ENCODE peak calls at places on chromosomes 7 and 10, in ten cellular contexts. One of them, this sample, is unnamed.

GRCh38 chr10:70649526-70649925 is 22.8 kb upstream of the ADAMTS14 start:
- DNase-seq in prostate gland: no peak
- DNase-seq in hepatocyte: no peak
- DNase-seq in AG09309: no peak
- DNase-seq in GM12865: no peak
- DNase-seq in IMR-90: peak
- DNase-seq in epithelial cell of esophagus: peak
- DNase-seq in fibroblast of lung: peak
- DNase-seq in tibial nerve: no peak
- DNase-seq in GM12864: no peak
- DNase-seq in this sample: peak

GRCh38 chr10:113957013-113957412 is 86.7 kb upstream of the ADRB1 start:
- DNase-seq in prostate gland: peak
- DNase-seq in hepatocyte: peak
- DNase-seq in AG09309: peak
- DNase-seq in GM12865: no peak
- DNase-seq in IMR-90: peak
- DNase-seq in epithelial cell of esophagus: peak
- DNase-seq in fibroblast of lung: peak
- DNase-seq in tibial nerve: no peak
- DNase-seq in GM12864: no peak
- DNase-seq in this sample: peak

GRCh38 chr7:43570688-43571365 is 12.1 kb upstream of the STK17A start:
- DNase-seq in prostate gland: no peak
- DNase-seq in hepatocyte: no peak
- DNase-seq in AG09309: no peak
- DNase-seq in GM12865: peak
- DNase-seq in IMR-90: no peak
- DNase-seq in epithelial cell of esophagus: peak
- DNase-seq in fibroblast of lung: peak
- DNase-seq in tibial nerve: no peak
- DNase-seq in GM12864: peak
- DNase-seq in this sample: peak

GRCh38 chr10:93947055-93947454 is 46.7 kb upstream of the PLCE1 start:
- DNase-seq in prostate gland: no peak
- DNase-seq in hepatocyte: peak
- DNase-seq in AG09309: peak
- DNase-seq in GM12865: no peak
- DNase-seq in IMR-90: peak
- DNase-seq in epithelial cell of esophagus: peak
- DNase-seq in fibroblast of lung: peak
- DNase-seq in tibial nerve: no peak
- DNase-seq in GM12864: no peak
- DNase-seq in this sample: peak

GRCh38 chr7:149662591-149663095 is 110.7 kb downstream of the ZNF467 start:
- DNase-seq in prostate gland: peak
- DNase-seq in hepatocyte: peak
- DNase-seq in AG09309: no peak
- DNase-seq in GM12865: peak
- DNase-seq in IMR-90: peak
- DNase-seq in epithelial cell of esophagus: peak
- DNase-seq in fibroblast of lung: peak
- DNase-seq in tibial nerve: peak
- DNase-seq in GM12864: peak
- DNase-seq in this sample: peak

GRCh38 chr10:112202561-112203241 is 19.1 kb upstream of the GPAM start:
- DNase-seq in prostate gland: no peak
- DNase-seq in hepatocyte: no peak
- DNase-seq in AG09309: no peak
- DNase-seq in GM12865: peak
- DNase-seq in IMR-90: peak
- DNase-seq in epithelial cell of esophagus: peak
- DNase-seq in fibroblast of lung: peak
- DNase-seq in tibial nerve: no peak
- DNase-seq in GM12864: no peak
- DNase-seq in this sample: no peak

GRCh38 chr7:1019789-1020610 is 24.3 kb upstream of the GPR146 start:
- DNase-seq in prostate gland: no peak
- DNase-seq in hepatocyte: no peak
- DNase-seq in AG09309: no peak
- DNase-seq in GM12865: no peak
- DNase-seq in IMR-90: no peak
- DNase-seq in epithelial cell of esophagus: no peak
- DNase-seq in fibroblast of lung: no peak
- DNase-seq in tibial nerve: no peak
- DNase-seq in GM12864: no peak
- DNase-seq in this sample: no peak

GRCh38 chr7:155316427-155317113 is 18.9 kb downstream of the INSIG1 start:
- DNase-seq in prostate gland: no peak
- DNase-seq in hepatocyte: peak
- DNase-seq in AG09309: no peak
- DNase-seq in GM12865: peak
- DNase-seq in IMR-90: no peak
- DNase-seq in epithelial cell of esophagus: no peak
- DNase-seq in fibroblast of lung: no peak
- DNase-seq in tibial nerve: no peak
- DNase-seq in GM12864: no peak
- DNase-seq in this sample: no peak

GRCh38 chr10:43692051-43692825 is 43.6 kb upstream of the ZNF32 start:
- DNase-seq in prostate gland: no peak
- DNase-seq in hepatocyte: no peak
- DNase-seq in AG09309: peak
- DNase-seq in GM12865: no peak
- DNase-seq in IMR-90: peak
- DNase-seq in epithelial cell of esophagus: no peak
- DNase-seq in fibroblast of lung: peak
- DNase-seq in tibial nerve: peak
- DNase-seq in GM12864: no peak
- DNase-seq in this sample: no peak

GRCh38 chr10:71757450-71757918 is 15.8 kb downstream of the VSIR start:
- DNase-seq in prostate gland: no peak
- DNase-seq in hepatocyte: no peak
- DNase-seq in AG09309: no peak
- DNase-seq in GM12865: no peak
- DNase-seq in IMR-90: no peak
- DNase-seq in epithelial cell of esophagus: peak
- DNase-seq in fibroblast of lung: peak
- DNase-seq in tibial nerve: no peak
- DNase-seq in GM12864: no peak
- DNase-seq in this sample: no peak

GRCh38 chr10:131043039-131043691 is 268.4 kb downstream of the TCERG1L start:
- DNase-seq in prostate gland: no peak
- DNase-seq in hepatocyte: no peak
- DNase-seq in AG09309: no peak
- DNase-seq in GM12865: no peak
- DNase-seq in IMR-90: no peak
- DNase-seq in epithelial cell of esophagus: no peak
- DNase-seq in fibroblast of lung: no peak
- DNase-seq in tibial nerve: no peak
- DNase-seq in GM12864: no peak
- DNase-seq in this sample: no peak

GRCh38 chr7:46071601-46072000 is 150.5 kb upstream of the IGFBP3 start:
- DNase-seq in prostate gland: no peak
- DNase-seq in hepatocyte: no peak
- DNase-seq in AG09309: peak
- DNase-seq in GM12865: no peak
- DNase-seq in IMR-90: peak
- DNase-seq in epithelial cell of esophagus: peak
- DNase-seq in fibroblast of lung: peak
- DNase-seq in tibial nerve: no peak
- DNase-seq in GM12864: no peak
- DNase-seq in this sample: peak

GRCh38 chr10:49161411-49161997 is 26.7 kb downstream of the TMEM273 start:
- DNase-seq in prostate gland: no peak
- DNase-seq in hepatocyte: peak
- DNase-seq in AG09309: no peak
- DNase-seq in GM12865: no peak
- DNase-seq in IMR-90: peak
- DNase-seq in epithelial cell of esophagus: peak
- DNase-seq in fibroblast of lung: peak
- DNase-seq in tibial nerve: no peak
- DNase-seq in GM12864: no peak
- DNase-seq in this sample: peak

GRCh38 chr10:120583424-120584108 is 126.5 kb downstream of the PLPP4 start:
- DNase-seq in prostate gland: no peak
- DNase-seq in hepatocyte: no peak
- DNase-seq in AG09309: no peak
- DNase-seq in GM12865: no peak
- DNase-seq in IMR-90: no peak
- DNase-seq in epithelial cell of esophagus: no peak
- DNase-seq in fibroblast of lung: no peak
- DNase-seq in tibial nerve: no peak
- DNase-seq in GM12864: no peak
- DNase-seq in this sample: no peak

GRCh38 chr7:117830422-117830954 is 42.8 kb downstream of the CTTNBP2 start:
- DNase-seq in prostate gland: peak
- DNase-seq in hepatocyte: no peak
- DNase-seq in AG09309: no peak
- DNase-seq in GM12865: no peak
- DNase-seq in IMR-90: no peak
- DNase-seq in epithelial cell of esophagus: no peak
- DNase-seq in fibroblast of lung: no peak
- DNase-seq in tibial nerve: peak
- DNase-seq in GM12864: no peak
- DNase-seq in this sample: no peak

GRCh38 chr10:97887399-97887798 is 37.8 kb downstream of the GOLGA7B start:
- DNase-seq in prostate gland: no peak
- DNase-seq in hepatocyte: no peak
- DNase-seq in AG09309: no peak
- DNase-seq in GM12865: no peak
- DNase-seq in IMR-90: no peak
- DNase-seq in epithelial cell of esophagus: no peak
- DNase-seq in fibroblast of lung: no peak
- DNase-seq in tibial nerve: no peak
- DNase-seq in GM12864: no peak
- DNase-seq in this sample: no peak

GRCh38 chr7:372939-373791 is 83.2 kb downstream of the FOXL3 start:
- DNase-seq in prostate gland: no peak
- DNase-seq in hepatocyte: peak
- DNase-seq in AG09309: no peak
- DNase-seq in GM12865: no peak
- DNase-seq in IMR-90: no peak
- DNase-seq in epithelial cell of esophagus: no peak
- DNase-seq in fibroblast of lung: peak
- DNase-seq in tibial nerve: no peak
- DNase-seq in GM12864: no peak
- DNase-seq in this sample: no peak

GRCh38 chr7:74233655-74234280 is 20.4 kb downstream of the RFC2 start:
- DNase-seq in prostate gland: no peak
- DNase-seq in hepatocyte: peak
- DNase-seq in AG09309: no peak
- DNase-seq in GM12865: no peak
- DNase-seq in IMR-90: peak
- DNase-seq in epithelial cell of esophagus: no peak
- DNase-seq in fibroblast of lung: peak
- DNase-seq in tibial nerve: no peak
- DNase-seq in GM12864: no peak
- DNase-seq in this sample: peak

DNA sequence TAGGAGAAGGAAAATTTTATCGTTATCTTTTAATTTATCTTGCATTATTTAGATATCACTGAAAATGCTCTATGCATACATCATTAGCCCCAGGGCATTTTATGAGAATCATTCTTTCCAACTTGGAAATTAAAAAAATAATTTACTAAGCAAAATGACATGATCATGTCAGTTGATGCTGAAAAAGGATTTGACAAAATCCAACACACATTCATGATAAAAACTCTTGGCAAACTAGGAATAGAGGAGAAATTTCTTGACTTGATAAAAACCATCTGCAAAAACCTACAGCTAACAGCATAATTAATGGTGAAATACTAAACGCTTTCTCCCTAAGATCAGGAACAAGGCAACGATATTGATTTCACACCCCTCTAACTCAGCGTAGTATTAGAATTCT is 40.2 kb upstream of the RSU1 start:
- DNase-seq in prostate gland: no peak
- DNase-seq in hepatocyte: no peak
- DNase-seq in AG09309: no peak
- DNase-seq in GM12865: no peak
- DNase-seq in IMR-90: no peak
- DNase-seq in epithelial cell of esophagus: no peak
- DNase-seq in fibroblast of lung: no peak
- DNase-seq in tibial nerve: no peak
- DNase-seq in GM12864: no peak
- DNase-seq in this sample: no peak
- TF ChIP-seq CTCF in prostate gland: no peak
- TF ChIP-seq CTCF in hepatocyte: no peak
- TF ChIP-seq CTCF in AG09309: no peak
- TF ChIP-seq CTCF in GM12865: no peak
- TF ChIP-seq CTCF in IMR-90: no peak
- TF ChIP-seq CTCF in epithelial cell of esophagus: no peak
- TF ChIP-seq CTCF in fibroblast of lung: no peak
- TF ChIP-seq CTCF in tibial nerve: no peak
- TF ChIP-seq CTCF in GM12864: no peak
- TF ChIP-seq CTCF in this sample: no peak

GRCh38 chr10:11104772-11105675 is 87.4 kb downstream of the CELF2 start:
- DNase-seq in prostate gland: no peak
- DNase-seq in hepatocyte: no peak
- DNase-seq in AG09309: no peak
- DNase-seq in GM12865: peak
- DNase-seq in IMR-90: no peak
- DNase-seq in epithelial cell of esophagus: no peak
- DNase-seq in fibroblast of lung: no peak
- DNase-seq in tibial nerve: no peak
- DNase-seq in GM12864: no peak
- DNase-seq in this sample: no peak
- H3K4me3 ChIP-seq in prostate gland: no peak
- H3K4me3 ChIP-seq in hepatocyte: no peak
- H3K4me3 ChIP-seq in AG09309: no peak
- H3K4me3 ChIP-seq in GM12865: no peak
- H3K4me3 ChIP-seq in IMR-90: no peak
- H3K4me3 ChIP-seq in epithelial cell of esophagus: no peak
- H3K4me3 ChIP-seq in fibroblast of lung: no peak
- H3K4me3 ChIP-seq in tibial nerve: no peak
- H3K4me3 ChIP-seq in GM12864: no peak
- H3K4me3 ChIP-seq in this sample: no peak

GRCh38 chr7:143387156-143387975 is 6.2 kb downstream of the ZYX start:
- DNase-seq in prostate gland: no peak
- DNase-seq in hepatocyte: no peak
- DNase-seq in AG09309: no peak
- DNase-seq in GM12865: no peak
- DNase-seq in IMR-90: no peak
- DNase-seq in epithelial cell of esophagus: no peak
- DNase-seq in fibroblast of lung: no peak
- DNase-seq in tibial nerve: no peak
- DNase-seq in GM12864: no peak
- DNase-seq in this sample: no peak
- TF ChIP-seq CTCF in prostate gland: no peak
- TF ChIP-seq CTCF in hepatocyte: no peak
- TF ChIP-seq CTCF in AG09309: no peak
- TF ChIP-seq CTCF in GM12865: no peak
- TF ChIP-seq CTCF in IMR-90: peak
- TF ChIP-seq CTCF in epithelial cell of esophagus: no peak
- TF ChIP-seq CTCF in fibroblast of lung: peak
- TF ChIP-seq CTCF in tibial nerve: no peak
- TF ChIP-seq CTCF in GM12864: no peak
- TF ChIP-seq CTCF in this sample: peak

DNA sequence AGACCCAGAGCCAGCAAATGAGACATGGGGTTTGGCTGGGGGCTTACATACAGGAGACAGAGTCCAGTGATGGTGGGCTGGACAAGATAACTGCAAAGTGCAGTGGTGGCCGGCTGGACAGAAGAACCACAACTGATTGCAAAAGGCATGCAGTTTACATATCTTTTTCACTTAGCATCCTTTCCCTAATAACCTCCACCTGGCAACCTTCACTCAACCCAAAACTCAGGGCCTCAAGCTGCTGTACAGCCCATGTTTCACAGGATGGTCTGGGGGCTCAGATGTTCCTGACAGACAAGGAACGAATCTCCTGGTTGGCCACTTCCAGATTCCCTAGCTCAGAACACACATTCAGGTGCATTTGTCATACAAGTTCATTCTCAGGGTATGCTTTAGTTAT is 7.8 kb upstream of the PDCD4 start:
- DNase-seq in prostate gland: no peak
- DNase-seq in hepatocyte: no peak
- DNase-seq in AG09309: no peak
- DNase-seq in GM12865: no peak
- DNase-seq in IMR-90: no peak
- DNase-seq in epithelial cell of esophagus: no peak
- DNase-seq in fibroblast of lung: no peak
- DNase-seq in tibial nerve: no peak
- DNase-seq in GM12864: no peak
- DNase-seq in this sample: no peak
- H3K4me3 ChIP-seq in prostate gland: no peak
- H3K4me3 ChIP-seq in hepatocyte: no peak
- H3K4me3 ChIP-seq in AG09309: no peak
- H3K4me3 ChIP-seq in GM12865: no peak
- H3K4me3 ChIP-seq in IMR-90: no peak
- H3K4me3 ChIP-seq in epithelial cell of esophagus: no peak
- H3K4me3 ChIP-seq in fibroblast of lung: no peak
- H3K4me3 ChIP-seq in tibial nerve: no peak
- H3K4me3 ChIP-seq in GM12864: no peak
- H3K4me3 ChIP-seq in this sample: no peak